ENCODE peak calls at places on chromosome 19, in six cellular contexts. I is hepatocyte; B is CD8-positive, alpha-beta T cell; Q is breast epithelium; V is colonic mucosa; N is tibial nerve. P is an unnamed sample.
A peak's percentile ranks its signal among the peaks of the same experiment; 100 is the strongest.

GRCh38 chr19:3969435-3970312 is 1.2 kb downstream of the DAPK3 start:
- DNase-seq in I (peak; percentile 85), B (no peak), N (no peak), V (no peak), Q (peak; percentile 76), P (no peak)

GRCh38 chr19:11381535-11382369 is 2.4 kb downstream of the EPOR start:
- DNase-seq in B (peak; percentile 48), V (peak; percentile 85), Q (no peak), I (peak; percentile 77), N (no peak), P (peak; percentile 75)

GRCh38 chr19:33463194-33463593 is 58.4 kb downstream of the PEPD start:
- DNase-seq in Q (no peak), N (peak; percentile 2), I (no peak), V (no peak), B (no peak), P (no peak)

GRCh38 chr19:45066921-45067661 is 9.2 kb downstream of the ZNF296 start:
- DNase-seq in Q (no peak), I (no peak), V (no peak), B (no peak), N (no peak), P (no peak)

GRCh38 chr19:7450243-7451223 is 38.3 kb downstream of the PEX11G start:
- DNase-seq in I (peak; percentile 63), B (no peak), N (no peak), Q (no peak), V (no peak), P (no peak)

GRCh38 chr19:14404322-14404721 is 14.8 kb downstream of the DDX39A start:
- DNase-seq in B (no peak), N (no peak), Q (no peak), V (no peak), I (no peak), P (no peak)

GRCh38 chr19:15154002-15154612 is 46.7 kb downstream of the NOTCH3 start:
- DNase-seq in B (no peak), Q (no peak), N (no peak), V (peak; percentile 50), I (peak; percentile 63), P (no peak)

GRCh38 chr19:34351382-34351802 is 13.6 kb upstream of the GPI start:
- DNase-seq in I (peak; percentile 35), Q (no peak), V (no peak), N (no peak), B (no peak), P (no peak)

GRCh38 chr19:55930996-55931515 is 1.1 kb downstream of the NLRP13 start:
- DNase-seq in N (no peak), B (no peak), I (no peak), Q (no peak), V (no peak), P (no peak)

GRCh38 chr19:38692458-38693379 is 45.3 kb downstream of the ACTN4 start:
- DNase-seq in V (no peak), B (no peak), N (no peak), I (no peak), Q (no peak), P (no peak)

GRCh38 chr19:2054763-2055162 is 3.7 kb upstream of the MKNK2 start:
- DNase-seq in N (no peak), V (peak; percentile 84), Q (no peak), I (no peak), B (no peak), P (no peak)

GRCh38 chr19:12997225-12997966 is 2.1 kb downstream of the NFIX start:
- DNase-seq in Q (no peak), V (no peak), I (no peak), B (no peak), N (no peak), P (no peak)

GRCh38 chr19:21604351-21604926 is 99.0 kb downstream of the ZNF429 start:
- DNase-seq in B (no peak), I (no peak), V (peak; percentile 27), Q (no peak), N (no peak), P (no peak)

GRCh38 chr19:1859319-1859718 is 4.1 kb downstream of the KLF16 start:
- DNase-seq in V (no peak), N (no peak), B (no peak), I (no peak), Q (no peak), P (no peak)

GRCh38 chr19:1503089-1503924 is 9.5 kb downstream of the ADAMTSL5 start:
- DNase-seq in N (no peak), B (peak; percentile 48), V (peak; percentile 62), Q (no peak), I (peak; percentile 81), P (peak; percentile 57)

GRCh38 chr19:24074720-24075119 is 12.3 kb upstream of the ZNF254 start:
- DNase-seq in Q (no peak), I (no peak), V (no peak), B (no peak), N (no peak), P (no peak)

GRCh38 chr19:3790941-3791340 is 4.8 kb upstream of the MATK start:
- DNase-seq in Q (no peak), N (no peak), V (no peak), B (no peak), I (no peak), P (no peak)

GRCh38 chr19:33434886-33435705 is 61.6 kb downstream of the CEBPG start:
- DNase-seq in Q (no peak), I (peak; percentile 55), V (no peak), N (no peak), B (no peak), P (no peak)

GRCh38 chr19:50724522-50725217 is 1.5 kb downstream of the CLEC11A start:
- DNase-seq in I (peak; percentile 100), B (peak; percentile 93), N (peak; percentile 98), Q (peak; percentile 99), V (peak; percentile 100), P (peak; percentile 73)

GRCh38 chr19:50983625-50984292 is at the start of gene KLK7:
- DNase-seq in Q (no peak), I (no peak), V (no peak), B (no peak), N (no peak), P (no peak)

GRCh38 chr19:896434-896833 is 3.1 kb downstream of the RNU6-9 start:
- DNase-seq in B (no peak), I (no peak), Q (no peak), N (no peak), V (no peak), P (no peak)

GRCh38 chr19:11264452-11265176 is 2.3 kb upstream of the DOCK6 start:
- DNase-seq in I (peak; percentile 77), V (peak; percentile 92), Q (peak; percentile 75), B (no peak), N (no peak), P (no peak)

GRCh38 chr19:37055330-37055729 is 22.9 kb upstream of the ZNF420 start:
- DNase-seq in N (no peak), B (no peak), I (no peak), V (no peak), Q (no peak), P (no peak)
- H3K9me3 ChIP-seq in N (no peaks in the 10 kb centered on the region), B (no peaks in the 10 kb centered on the region), I (no peaks in the 10 kb centered on the region), V (no peaks in the 10 kb centered on the region), Q (peaks cover 70% of the 10 kb centered on the region), P (no peaks in the 10 kb centered on the region)

GRCh38 chr19:36635342-36635741 is 30.2 kb downstream of the ZNF382 start:
- DNase-seq in V (no peak), I (no peak), Q (no peak), B (no peak), N (no peak), P (no peak)

GRCh38 chr19:36638862-36639510 is 27.7 kb downstream of the ZNF461 start:
- DNase-seq in I (no peak), N (no peak), V (no peak), Q (no peak), B (no peak), P (no peak)
- H3K9me3 ChIP-seq in I (peaks cover 78% of the 10 kb centered on the region), N (peaks cover 35% of the 10 kb centered on the region), V (peaks cover 36% of the 10 kb centered on the region), Q (peaks cover 100% of the 10 kb centered on the region), B (peaks cover 56% of the 10 kb centered on the region), P (peaks cover 49% of the 10 kb centered on the region)

GRCh38 chr19:52554216-52554971 is 15.7 kb upstream of the ZNF701 start:
- DNase-seq in Q (no peak), I (no peak), B (no peak), N (no peak), V (no peak), P (no peak)

DNA sequence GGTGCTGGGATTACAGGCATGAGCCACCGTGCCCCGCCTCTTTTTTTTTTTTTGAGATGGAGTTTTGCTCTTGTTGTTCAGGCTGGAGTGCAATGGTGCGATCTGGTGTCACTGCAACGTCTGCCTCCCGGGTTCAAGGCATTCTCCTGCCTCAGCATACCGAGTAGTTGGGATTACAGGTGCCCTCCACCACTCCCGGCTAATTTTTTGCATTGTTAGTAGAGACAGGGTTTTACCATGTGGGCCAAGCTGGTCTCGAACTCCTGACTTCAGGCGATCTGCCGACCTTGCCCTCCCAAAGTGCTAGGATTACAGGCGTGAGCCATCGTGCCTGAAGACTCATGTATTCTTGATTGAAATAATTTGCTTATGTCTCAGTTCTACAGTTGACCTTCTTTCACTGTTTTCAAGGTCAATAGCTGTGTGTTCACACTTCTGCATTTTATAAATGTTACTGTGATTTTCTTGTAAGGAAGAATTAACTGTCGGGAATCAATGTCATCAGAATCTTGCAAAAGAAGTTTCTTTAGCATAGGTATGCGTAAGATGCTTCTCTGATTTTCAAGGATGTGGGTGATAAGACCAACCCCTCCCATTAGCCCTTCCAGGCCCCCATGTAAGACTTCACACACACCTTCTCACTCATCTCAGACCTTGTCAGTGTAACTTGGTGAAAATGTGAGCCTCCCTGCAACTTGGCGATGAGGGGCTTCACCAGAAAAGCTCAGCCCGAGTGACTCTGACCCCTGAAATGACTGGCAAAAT is 12.7 kb upstream of the ZNF701 start:
- DNase-seq in V (no peak), N (no peak), B (no peak), I (no peak), Q (no peak), P (no peak)
- H3K9me3 ChIP-seq in V (peaks cover 23% of the 10 kb centered on the region), N (peaks cover 12% of the 10 kb centered on the region), B (peaks cover 66% of the 10 kb centered on the region), I (peaks cover 55% of the 10 kb centered on the region), Q (peaks cover 91% of the 10 kb centered on the region), P (peaks cover 54% of the 10 kb centered on the region)

GRCh38 chr19:57643734-57644133 is 10.8 kb downstream of the ZNF211 start:
- DNase-seq in N (no peak), I (no peak), V (no peak), B (no peak), Q (no peak), P (no peak)

GRCh38 chr19:57637379-57637778 is 4.4 kb downstream of the ZNF211 start:
- DNase-seq in I (no peak), N (no peak), B (no peak), Q (no peak), V (no peak), P (no peak)

GRCh38 chr19:57648336-57649003 is 15.5 kb downstream of the ZNF211 start:
- DNase-seq in V (no peak), I (no peak), Q (no peak), N (no peak), B (no peak), P (no peak)

GRCh38 chr19:57641715-57642234 is 8.8 kb downstream of the ZNF211 start:
- DNase-seq in B (no peak), Q (no peak), N (no peak), I (no peak), V (no peak), P (no peak)

DNA sequence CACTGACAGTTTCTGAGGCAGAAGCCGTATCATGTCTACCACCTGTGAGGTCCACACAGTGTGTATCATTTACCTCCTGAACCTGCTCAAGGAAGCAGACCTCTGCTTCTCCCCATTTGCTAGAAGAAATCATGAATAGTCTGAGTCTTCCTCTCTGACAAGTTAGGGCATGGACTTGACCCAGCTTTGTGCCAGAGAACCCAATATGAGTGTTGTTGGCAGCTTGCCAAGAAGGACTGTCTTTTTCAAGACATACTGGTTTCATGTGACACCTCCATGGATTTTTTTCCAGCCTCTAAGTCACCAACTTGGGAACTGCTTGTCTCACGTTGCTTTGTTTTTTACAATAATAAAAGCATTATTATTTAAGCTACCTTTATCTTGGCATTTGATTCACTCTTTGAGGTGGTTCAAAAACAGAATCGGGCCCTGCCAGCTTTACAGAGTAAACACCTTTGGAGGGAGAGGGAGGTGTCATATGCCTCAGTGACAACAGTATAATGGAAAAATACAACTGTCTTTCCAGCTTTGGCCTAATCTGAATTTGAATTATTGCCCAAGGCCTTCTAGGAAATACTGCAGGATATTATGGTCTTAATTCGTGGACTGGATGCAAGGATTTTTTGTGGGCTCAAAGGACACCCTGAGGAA is 9.6 kb downstream of the ZNF211 start:
- DNase-seq in V (no peak), Q (no peak), I (no peak), N (no peak), B (no peak), P (no peak)
- H3K9me3 ChIP-seq in V (no peaks in the 10 kb centered on the region), Q (peaks cover 67% of the 10 kb centered on the region), I (peaks cover 27% of the 10 kb centered on the region), N (peaks cover 14% of the 10 kb centered on the region), B (peaks cover 48% of the 10 kb centered on the region), P (peaks cover 39% of the 10 kb centered on the region)

P was measured in T-helper 17 cell.